ENCODE peak calls at places on chromosomes 7 and 10, in five cellular contexts. O, H, K, N and Y are unnamed samples.

GRCh38 chr10:88944813-88945212 is 7.8 kb downstream of the ACTA2 start:
- DNase-seq in O (no peak), H (no peak), K (peak), N (no peak), Y (no peak)

GRCh38 chr7:2817456-2817855 is 26.7 kb downstream of the GNA12 start:
- DNase-seq in O (no peak), H (no peak), K (no peak), N (no peak), Y (no peak)

GRCh38 chr10:46549171-46550075 is 7.0 kb downstream of the GPRIN2 start:
- DNase-seq in O (peak), H (peak), K (no peak), N (no peak), Y (peak)

GRCh38 chr10:17793823-17794759 is 15.1 kb upstream of the MRC1 start:
- DNase-seq in O (no peak), H (no peak), K (no peak), N (peak), Y (no peak)

GRCh38 chr7:127708788-127709187 is 56.8 kb downstream of the SND1 start:
- DNase-seq in O (peak), H (peak), K (peak), N (peak), Y (peak)

GRCh38 chr7:138468244-138469123 is 8.4 kb downstream of the TRIM24 start:
- DNase-seq in O (peak), H (peak), K (no peak), N (no peak), Y (no peak)

GRCh38 chr7:104931181-104931781 is 82.7 kb upstream of the KMT2E start:
- DNase-seq in O (no peak), H (peak), K (no peak), N (no peak), Y (no peak)

GRCh38 chr10:47218803-47219202 is 81.2 kb upstream of the GDF10 start:
- DNase-seq in O (no peak), H (no peak), K (no peak), N (no peak), Y (no peak)

GRCh38 chr10:110006358-110007170 is 1.2 kb upstream of the ADD3 start:
- DNase-seq in O (peak), H (peak), K (no peak), N (peak), Y (peak)

GRCh38 chr7:1325646-1326510 is 93.2 kb downstream of the UNCX start:
- DNase-seq in O (no peak), H (no peak), K (no peak), N (no peak), Y (no peak)

DNA sequence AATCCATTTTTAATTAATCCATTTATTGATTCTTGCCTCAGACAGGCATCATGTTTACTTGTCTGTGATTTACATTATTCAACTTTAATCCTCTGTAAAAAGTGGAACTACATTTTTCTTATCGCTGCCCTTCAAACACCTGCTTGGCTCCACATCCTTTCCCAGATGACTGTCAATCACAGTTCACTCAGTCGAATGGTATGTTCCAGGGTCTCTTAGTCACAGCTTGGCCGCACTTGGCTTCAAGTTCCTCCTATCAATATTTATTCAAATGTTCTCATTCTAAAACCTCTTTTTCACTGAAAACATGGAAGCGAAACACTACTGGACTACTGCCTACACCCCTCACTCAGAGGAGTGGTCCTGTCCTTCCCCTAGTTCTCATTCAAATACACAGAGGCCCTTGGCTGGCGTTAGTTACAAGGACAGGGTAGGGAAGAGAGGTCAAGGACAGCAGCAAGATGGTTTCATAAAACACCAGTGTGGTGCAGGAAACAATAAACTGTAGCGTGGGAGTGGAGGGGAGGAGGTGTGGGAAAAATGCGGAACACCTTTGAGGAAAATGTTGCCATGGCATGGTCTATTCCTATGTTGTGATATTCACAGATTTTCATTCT is 143.2 kb downstream of the USP6NL start:
- DNase-seq in O (no peak), H (no peak), K (no peak), N (no peak), Y (no peak)
- TF ChIP-seq CTCF in O (no peak), H (no peak), K (no peak), N (no peak), Y (no peak)

GRCh38 chr7:70812511-70812910 is 319.4 kb upstream of the GALNT17 start:
- DNase-seq in O (no peak), H (no peak), K (no peak), N (no peak), Y (no peak)
- TF ChIP-seq CTCF in O (no peak), H (no peak), K (peak), N (peak), Y (no peak)

DNA sequence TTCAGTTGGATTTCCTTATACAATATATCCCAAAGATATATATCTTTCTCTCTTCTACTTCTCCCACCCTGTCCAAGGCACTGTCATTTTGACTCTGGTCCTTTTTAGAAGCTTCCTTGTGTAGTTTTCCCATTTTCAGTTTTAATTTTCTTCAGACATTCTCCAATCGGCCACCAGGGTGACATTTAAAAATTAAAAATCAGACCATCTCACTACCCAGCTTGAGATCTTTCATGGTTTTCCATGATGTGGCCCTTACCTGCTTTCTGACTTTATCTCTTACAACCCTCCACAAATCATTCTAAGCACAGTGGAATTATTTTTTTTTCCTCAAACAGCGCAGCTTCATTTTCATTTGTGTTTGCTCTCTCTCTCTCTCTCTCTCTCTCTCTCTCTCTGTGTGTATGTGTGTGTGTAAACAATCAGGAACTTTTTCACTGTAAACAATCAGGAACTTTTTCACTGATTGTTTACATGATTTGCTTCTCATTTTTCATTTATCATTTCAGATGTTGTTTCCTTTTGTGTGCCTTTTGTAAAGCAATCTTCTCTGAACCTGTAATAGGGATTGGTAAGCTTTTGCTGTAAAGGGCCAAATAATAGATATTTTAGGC is 348.8 kb downstream of the ATRNL1 start:
- DNase-seq in O (no peak), H (no peak), K (no peak), N (no peak), Y (no peak)
- TF ChIP-seq CTCF in O (no peak), H (no peak), K (no peak), N (no peak), Y (no peak)

DNA sequence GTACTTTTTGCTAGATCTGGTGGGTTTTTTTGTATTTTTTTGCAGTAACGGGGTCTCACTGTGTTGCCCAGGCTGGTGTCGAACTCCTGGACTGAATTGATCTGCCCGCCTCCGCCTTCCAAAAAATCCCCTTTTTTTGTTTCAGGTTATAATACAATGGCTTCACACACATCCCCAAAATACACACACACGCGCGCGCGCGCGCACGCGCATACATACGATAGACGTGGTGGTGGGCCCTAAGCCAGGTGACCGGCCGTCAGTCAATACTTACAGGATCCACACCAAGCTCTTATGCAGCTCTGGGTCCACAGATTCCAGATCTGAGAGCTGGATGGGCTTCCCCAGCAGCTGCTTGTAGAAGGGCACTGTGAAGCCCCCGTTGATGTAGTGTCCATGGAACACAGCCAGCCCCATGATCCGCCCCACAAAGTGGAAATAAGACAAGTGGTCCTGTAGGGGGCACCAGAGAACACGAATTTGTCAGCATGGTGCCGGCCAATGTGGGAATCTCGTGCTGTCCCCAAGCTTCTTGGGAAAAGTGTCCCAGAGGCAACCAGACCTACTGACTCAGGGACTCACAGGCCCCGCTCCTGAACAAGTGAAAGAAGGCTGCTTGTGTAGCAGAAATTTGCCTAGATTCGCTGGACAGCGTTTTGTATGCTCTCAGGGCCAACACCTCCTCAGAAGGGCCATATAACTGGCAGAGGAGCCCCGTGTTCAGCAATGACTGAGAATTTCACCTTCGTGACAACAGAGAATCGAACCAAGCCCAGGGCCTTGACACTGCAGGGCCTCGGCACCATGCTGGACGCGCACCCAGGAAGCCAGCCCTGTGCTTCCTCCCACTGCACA is 103.6 kb downstream of the SMURF1 start:
- DNase-seq in O (peak), H (peak), K (peak), N (peak), Y (peak)
- TF ChIP-seq CTCF in O (peak), H (no peak), K (peak), N (peak), Y (peak)

DNA sequence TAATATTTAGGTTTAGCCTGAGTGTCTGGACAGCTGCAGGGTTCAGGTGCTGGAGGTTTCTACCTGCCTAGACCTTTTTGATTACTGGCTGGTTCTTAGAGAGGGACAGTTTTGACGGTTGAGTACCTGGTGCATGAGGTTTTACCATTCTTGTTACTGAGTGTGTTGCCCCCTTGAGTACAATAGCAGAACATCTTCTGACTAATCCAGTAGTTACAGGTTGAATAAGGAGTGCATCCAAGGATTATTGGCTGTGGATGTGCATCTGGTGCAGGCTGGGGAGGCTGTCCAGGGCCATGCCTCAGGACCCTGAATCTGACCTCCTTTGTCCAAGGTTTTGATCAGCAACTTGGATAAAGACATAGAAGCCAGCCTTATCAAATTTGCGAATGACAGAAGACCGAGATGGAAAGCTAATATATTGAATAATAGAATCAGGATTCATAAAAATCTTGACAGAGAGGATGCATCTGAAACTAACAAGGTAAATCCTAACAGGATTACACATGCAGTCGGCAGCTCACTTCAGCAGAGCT is 23.1 kb downstream of the PLPP4 start:
- DNase-seq in O (no peak), H (no peak), K (no peak), N (no peak), Y (no peak)
- TF ChIP-seq CTCF in O (no peak), H (no peak), K (peak), N (no peak), Y (no peak)

GRCh38 chr7:152617056-152617455 is 58.9 kb downstream of the XRCC2 start:
- DNase-seq in O (no peak), H (no peak), K (no peak), N (no peak), Y (no peak)

GRCh38 chr7:152621426-152621825 is 54.5 kb downstream of the XRCC2 start:
- DNase-seq in O (no peak), H (no peak), K (no peak), N (no peak), Y (no peak)

GRCh38 chr7:152615052-152615741 is 60.7 kb downstream of the XRCC2 start:
- DNase-seq in O (no peak), H (peak), K (no peak), N (peak), Y (peak)

GRCh38 chr7:152618427-152618826 is 57.5 kb downstream of the XRCC2 start:
- DNase-seq in O (no peak), H (no peak), K (no peak), N (no peak), Y (no peak)

DNA sequence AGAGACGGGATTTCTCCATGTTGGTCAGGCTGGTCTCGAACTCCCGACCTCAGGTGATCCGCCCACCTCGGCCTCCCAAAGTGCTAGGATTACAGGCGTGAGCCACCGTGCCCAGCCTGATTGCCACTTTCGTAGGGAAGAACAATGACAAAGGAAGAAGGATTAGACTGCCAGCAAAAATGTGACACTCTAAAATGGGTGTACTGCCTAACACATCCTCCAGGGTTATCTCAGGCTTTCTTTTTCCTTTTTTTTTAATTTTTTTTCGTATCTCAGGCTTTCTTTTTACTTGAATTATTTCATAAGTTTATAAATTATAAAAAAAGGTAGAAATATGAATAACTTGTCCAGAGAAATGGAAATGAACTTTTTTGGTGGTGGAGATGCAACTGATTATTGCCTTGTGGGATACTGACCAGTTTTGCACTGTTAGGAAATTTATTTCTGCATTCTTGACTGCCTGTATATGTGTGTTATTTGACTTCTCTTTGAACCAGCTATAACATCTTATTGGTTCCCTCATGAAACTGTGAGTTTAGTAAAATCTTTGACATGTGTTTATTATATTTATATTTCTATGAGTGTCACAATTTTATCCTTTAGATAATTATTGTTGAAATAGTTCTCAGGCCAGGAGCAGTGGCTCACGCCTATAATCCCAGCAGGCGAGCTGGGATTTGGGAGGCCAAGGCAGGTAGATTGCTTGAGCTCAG is 56.8 kb downstream of the XRCC2 start:
- DNase-seq in O (no peak), H (no peak), K (no peak), N (no peak), Y (no peak)
- TF ChIP-seq CTCF in O (no peak), H (no peak), K (no peak), N (no peak), Y (no peak)

DNA sequence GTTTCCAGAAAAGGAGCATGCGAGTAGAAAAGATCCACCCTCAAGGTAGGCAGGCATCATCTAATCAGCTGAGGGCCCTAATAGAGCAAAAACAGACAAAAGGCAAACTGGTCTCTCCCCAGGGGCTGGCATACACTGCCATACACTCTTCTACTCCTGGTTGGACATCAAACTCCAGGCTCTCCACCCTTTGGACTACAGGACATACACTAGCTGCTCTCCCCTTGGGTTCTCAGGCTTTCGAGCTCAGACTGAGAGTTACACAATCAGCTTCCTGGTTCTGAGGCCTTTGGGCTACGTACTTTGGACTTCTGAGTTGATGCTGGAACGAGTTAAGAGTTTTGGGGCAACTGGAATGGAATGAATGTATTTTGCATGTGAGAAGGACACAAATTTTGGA is 50.9 kb upstream of the TM9SF3 start:
- DNase-seq in O (no peak), H (no peak), K (no peak), N (peak), Y (no peak)
- TF ChIP-seq CTCF in O (no peak), H (no peak), K (no peak), N (no peak), Y (no peak)

GRCh38 chr10:132276179-132276675 is 31.5 kb downstream of the STK32C start:
- DNase-seq in O (peak), H (no peak), K (no peak), N (no peak), Y (no peak)

GRCh38 chr10:132276706-132277105 is 31.0 kb downstream of the STK32C start:
- DNase-seq in O (peak), H (no peak), K (no peak), N (no peak), Y (no peak)

GRCh38 chr10:132274581-132274980 is 33.2 kb downstream of the STK32C start:
- DNase-seq in O (peak), H (no peak), K (no peak), N (no peak), Y (no peak)

GRCh38 chr10:132274986-132275385 is 32.8 kb downstream of the STK32C start:
- DNase-seq in O (peak), H (no peak), K (no peak), N (no peak), Y (no peak)

DNA sequence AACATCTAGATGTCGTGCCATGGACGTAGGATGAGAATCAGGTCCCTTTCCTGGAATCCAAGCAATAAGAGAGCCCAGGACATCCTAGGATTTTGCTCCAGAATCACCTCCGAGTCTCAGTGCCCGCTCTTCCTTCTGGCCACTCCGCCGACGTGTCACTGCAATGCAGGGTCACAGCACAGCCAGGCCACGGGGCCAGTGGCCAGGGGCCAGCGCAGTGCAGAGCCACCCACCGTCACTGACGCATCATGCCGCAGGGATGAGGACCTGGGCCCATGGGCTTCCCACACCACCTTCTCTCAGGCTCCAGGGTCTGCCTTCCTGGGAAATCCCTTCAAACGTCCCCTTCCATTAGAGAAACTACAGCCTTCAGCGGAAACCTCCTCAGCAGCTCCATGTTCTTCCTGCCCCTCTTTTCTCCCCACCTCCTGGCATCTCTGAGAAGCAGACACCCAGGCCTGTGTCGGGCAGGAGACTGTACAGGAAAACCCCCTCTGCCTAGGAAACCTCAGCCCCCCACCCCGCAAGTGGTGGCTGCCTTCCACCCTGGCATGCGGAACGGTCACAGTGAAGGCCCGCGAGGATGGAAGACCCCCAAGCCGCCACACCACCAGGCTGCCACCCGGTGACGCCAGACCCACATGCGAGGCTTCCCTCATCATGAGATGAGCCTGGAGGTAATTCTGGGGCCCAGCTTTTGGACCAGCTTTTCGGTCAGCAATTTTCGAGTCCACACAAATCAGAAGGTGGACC is 32.1 kb downstream of the STK32C start:
- DNase-seq in O (peak), H (no peak), K (no peak), N (no peak), Y (no peak)
- TF ChIP-seq CTCF in O (no peak), H (no peak), K (no peak), N (no peak), Y (no peak)

GRCh38 chr10:113905756-113906155 is 51.3 kb downstream of the NHLRC2 start:
- DNase-seq in O (no peak), H (no peak), K (no peak), N (no peak), Y (no peak)
- TF ChIP-seq CTCF in O (no peak), H (no peak), K (no peak), N (peak), Y (no peak)

GRCh38 chr10:99860466-99860865 is 78.0 kb downstream of the ABCC2 start:
- DNase-seq in O (no peak), H (no peak), K (no peak), N (no peak), Y (no peak)

GRCh38 chr10:99858849-99859248 is 76.4 kb downstream of the ABCC2 start:
- DNase-seq in O (no peak), H (no peak), K (no peak), N (no peak), Y (no peak)

GRCh38 chr10:99854860-99855259 is 72.4 kb downstream of the ABCC2 start:
- DNase-seq in O (no peak), H (no peak), K (no peak), N (peak), Y (no peak)

GRCh38 chr10:99855479-99856071 is 73.1 kb downstream of the ABCC2 start:
- DNase-seq in O (no peak), H (no peak), K (no peak), N (no peak), Y (no peak)

DNA sequence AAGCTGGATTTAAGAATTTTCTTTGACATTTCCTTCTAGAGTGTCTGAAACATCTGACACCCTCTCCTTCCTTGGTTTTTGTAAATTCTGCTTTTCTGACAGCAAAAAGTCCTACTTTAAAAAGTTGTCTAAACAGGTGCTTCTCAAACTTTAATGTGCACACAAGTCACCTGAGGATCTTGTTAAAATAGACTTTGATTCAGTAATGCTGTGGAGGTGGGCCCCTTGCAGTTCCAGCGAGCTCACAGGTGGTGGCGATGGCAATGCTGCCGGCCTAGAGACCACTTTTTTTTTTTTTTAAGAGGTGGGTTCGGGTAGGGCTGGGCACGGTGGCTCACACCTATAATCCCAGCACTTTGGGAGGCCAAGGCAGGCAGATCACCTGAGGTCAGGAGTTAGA is 77.1 kb downstream of the ABCC2 start:
- DNase-seq in O (no peak), H (no peak), K (no peak), N (peak), Y (peak)
- TF ChIP-seq CTCF in O (no peak), H (no peak), K (peak), N (peak), Y (peak)